ENCODE peak calls at places on chromosomes 16 and 17, in seven cellular contexts. P is T-helper 17 cell, X is GM10248, Q is iPS DF 19.7, B is GM13977, F is heart left ventricle, Y is NCI-H1105. A is an unnamed sample.

GRCh38 chr16:11328172-11329079 is 16.8 kb upstream of the RMI2 start:
- DNase-seq in P (peak), X (peak), Q (peak), B (peak), F (peak), Y (no peak), A (peak)

GRCh38 chr17:18183334-18184142 is at the start of gene ALKBH5:
- DNase-seq in P (peak), X (peak), Q (peak), B (peak), F (peak), Y (peak), A (peak)

GRCh38 chr17:55576237-55576998 is 65.2 kb upstream of the SMIM36 start:
- DNase-seq in P (no peak), X (no peak), Q (no peak), B (no peak), F (no peak), Y (no peak), A (peak)

GRCh38 chr17:75998327-75998795 is 2.3 kb upstream of the CDK3 start:
- DNase-seq in P (no peak), X (no peak), Q (no peak), B (peak), F (peak), Y (no peak), A (no peak)

GRCh38 chr16:72987480-72987901 is 60.4 kb downstream of the ZFHX3 start:
- DNase-seq in P (no peak), X (no peak), Q (no peak), B (no peak), F (no peak), Y (no peak), A (no peak)

GRCh38 chr17:11182430-11182829 is 58.6 kb upstream of the SHISA6 start:
- DNase-seq in P (no peak), X (no peak), Q (no peak), B (no peak), F (no peak), Y (no peak), A (no peak)

GRCh38 chr16:85104147-85104546 is 8.1 kb downstream of the CIBAR2 start:
- DNase-seq in P (no peak), X (no peak), Q (no peak), B (no peak), F (no peak), Y (no peak), A (no peak)

GRCh38 chr16:48201515-48202201 is 42.4 kb upstream of the LONP2 start:
- DNase-seq in P (no peak), X (no peak), Q (no peak), B (no peak), F (no peak), Y (no peak), A (no peak)

GRCh38 chr17:77197115-77197514 is 56.3 kb downstream of the SEC14L1 start:
- DNase-seq in P (no peak), X (no peak), Q (no peak), B (no peak), F (no peak), Y (no peak), A (no peak)

GRCh38 chr17:62562656-62563055 is 64.8 kb upstream of the MRC2 start:
- DNase-seq in P (no peak), X (no peak), Q (no peak), B (no peak), F (no peak), Y (no peak), A (no peak)

GRCh38 chr16:25707982-25708583 is 16.3 kb downstream of the HS3ST4 start:
- DNase-seq in P (no peak), X (peak), Q (no peak), B (peak), F (no peak), Y (no peak), A (no peak)

A was measured in GM12878.